ENCODE peak calls at places on chromosomes 6 and 20, in eight cellular contexts. S is adrenal gland, G is K562, B is heart left ventricle, L is sigmoid colon, A is lower leg skin, M is uterus, J is A549. H is an unnamed sample.

GRCh38 chr6:54892831-54893230 is 46.3 kb downstream of the FAM83B start:
- DNase-seq in S (no peak), G (no peak), B (no peak), L (no peak), A (no peak), M (no peak), J (peak), H (peak)

GRCh38 chr6:140319209-140319608 is 944.8 kb upstream of the CITED2 start:
- DNase-seq in S (no peak), G (no peak), B (no peak), L (no peak), A (no peak), M (no peak), J (no peak), H (no peak)

GRCh38 chr6:16313732-16314131 is 75.3 kb downstream of the GMPR start:
- DNase-seq in S (no peak), G (no peak), B (no peak), L (no peak), A (peak), M (no peak), J (no peak), H (no peak)

GRCh38 chr6:23412770-23413169 is 713.2 kb upstream of the NRSN1 start:
- DNase-seq in S (no peak), G (no peak), B (no peak), L (no peak), A (no peak), M (no peak), J (no peak), H (no peak)

GRCh38 chr20:45427236-45428149 is 11.6 kb downstream of the PIGT start:
- DNase-seq in S (no peak), G (peak), B (no peak), L (no peak), A (no peak), M (no peak), J (no peak), H (no peak)

GRCh38 chr20:38650010-38650409 is 48.4 kb downstream of the ARHGAP40 start:
- DNase-seq in S (no peak), G (no peak), B (no peak), L (no peak), A (no peak), M (no peak), J (no peak), H (peak)

GRCh38 chr20:24007758-24008157 is 19.2 kb upstream of the GGTLC1 start:
- DNase-seq in S (no peak), G (no peak), B (no peak), L (no peak), A (no peak), M (no peak), J (no peak), H (no peak)

GRCh38 chr6:21836772-21837460 is 243.4 kb downstream of the SOX4 start:
- DNase-seq in S (no peak), G (no peak), B (no peak), L (no peak), A (no peak), M (no peak), J (no peak), H (no peak)

GRCh38 chr6:137692806-137693205 is 174.3 kb upstream of the TNFAIP3 start:
- DNase-seq in S (no peak), G (no peak), B (no peak), L (no peak), A (no peak), M (no peak), J (no peak), H (no peak)

GRCh38 chr20:41862023-41862422 is 243.8 kb upstream of the CHD6 start:
- DNase-seq in S (no peak), G (no peak), B (no peak), L (no peak), A (no peak), M (no peak), J (no peak), H (peak)

GRCh38 chr20:33250666-33251065 is 14.9 kb downstream of the BPIFA1 start:
- DNase-seq in S (no peak), G (no peak), B (no peak), L (no peak), A (no peak), M (no peak), J (no peak), H (peak)

GRCh38 chr20:52888096-52888495 is 84.1 kb upstream of the TSHZ2 start:
- DNase-seq in S (no peak), G (no peak), B (no peak), L (no peak), A (no peak), M (no peak), J (no peak), H (no peak)

GRCh38 chr6:35637911-35638310 is 50.8 kb downstream of the FKBP5 start:
- DNase-seq in S (no peak), G (no peak), B (no peak), L (no peak), A (no peak), M (no peak), J (no peak), H (no peak)

GRCh38 chr6:55033021-55033546 is 141.2 kb upstream of the HCRTR2 start:
- DNase-seq in S (no peak), G (no peak), B (no peak), L (no peak), A (no peak), M (no peak), J (no peak), H (no peak)

GRCh38 chr20:19815553-19815991 is 57.5 kb downstream of the RIN2 start:
- DNase-seq in S (peak), G (no peak), B (peak), L (peak), A (no peak), M (no peak), J (peak), H (peak)

GRCh38 chr6:110951986-110952794 is 6.3 kb upstream of the GTF3C6 start:
- DNase-seq in S (no peak), G (no peak), B (no peak), L (no peak), A (no peak), M (no peak), J (peak), H (no peak)

GRCh38 chr6:53809691-53810090 is 14.9 kb downstream of the LRRC1 start:
- DNase-seq in S (no peak), G (no peak), B (no peak), L (no peak), A (no peak), M (no peak), J (no peak), H (no peak)

GRCh38 chr6:93447874-93448273 is 28.5 kb upstream of the EPHA7 start:
- DNase-seq in S (no peak), G (no peak), B (no peak), L (no peak), A (no peak), M (no peak), J (no peak), H (no peak)

GRCh38 chr6:137894779-137895385 is 27.8 kb downstream of the TNFAIP3 start:
- DNase-seq in S (no peak), G (no peak), B (no peak), L (no peak), A (no peak), M (no peak), J (no peak), H (peak)

GRCh38 chr20:35005463-35005961 is 49.8 kb downstream of the MYH7B start:
- DNase-seq in S (peak), G (no peak), B (peak), L (peak), A (peak), M (peak), J (no peak), H (no peak)

GRCh38 chr20:51249781-51250180 is 226.9 kb upstream of the KCNG1 start:
- DNase-seq in S (no peak), G (no peak), B (no peak), L (no peak), A (no peak), M (no peak), J (no peak), H (no peak)

GRCh38 chr6:18302561-18303439 is 38.5 kb upstream of the DEK start:
- DNase-seq in S (no peak), G (no peak), B (no peak), L (no peak), A (no peak), M (no peak), J (no peak), H (peak)

GRCh38 chr6:34531580-34532201 is 24.4 kb downstream of the SPDEF start:
- DNase-seq in S (peak), G (peak), B (peak), L (peak), A (no peak), M (peak), J (no peak), H (peak)

GRCh38 chr20:53104889-53105288 is 132.7 kb downstream of the TSHZ2 start:
- DNase-seq in S (no peak), G (no peak), B (no peak), L (no peak), A (no peak), M (no peak), J (no peak), H (no peak)

GRCh38 chr6:166206510-166207389 is 39.1 kb upstream of the TBXT start:
- DNase-seq in S (no peak), G (no peak), B (no peak), L (no peak), A (no peak), M (no peak), J (no peak), H (peak)

GRCh38 chr6:145034664-145035063 is 700.7 kb downstream of the EPM2A start:
- DNase-seq in S (no peak), G (no peak), B (no peak), L (no peak), A (no peak), M (no peak), J (no peak), H (no peak)

GRCh38 chr6:43747734-43748133 is 22.3 kb upstream of the VEGFA start:
- DNase-seq in S (peak), G (no peak), B (no peak), L (peak), A (peak), M (no peak), J (no peak), H (no peak)

GRCh38 chr6:17313971-17314370 is 32.8 kb downstream of the RBM24 start:
- DNase-seq in S (no peak), G (no peak), B (no peak), L (no peak), A (no peak), M (no peak), J (no peak), H (no peak)

GRCh38 chr6:5215799-5216198 is 45.0 kb downstream of the LYRM4 start:
- DNase-seq in S (no peak), G (no peak), B (no peak), L (no peak), A (no peak), M (no peak), J (no peak), H (no peak)

GRCh38 chr6:50849016-50849748 is 30.5 kb downstream of the TFAP2B start:
- DNase-seq in S (no peak), G (no peak), B (no peak), L (no peak), A (no peak), M (no peak), J (no peak), H (no peak)

GRCh38 chr6:135853227-135853626 is 1.7 kb downstream of the PDE7B start:
- DNase-seq in S (no peak), G (no peak), B (no peak), L (no peak), A (no peak), M (no peak), J (no peak), H (no peak)

GRCh38 chr6:22045261-22045912 is 251.4 kb downstream of the PRL start:
- DNase-seq in S (no peak), G (no peak), B (no peak), L (no peak), A (no peak), M (no peak), J (no peak), H (no peak)

GRCh38 chr6:52407467-52407866 is 12.7 kb upstream of the EFHC1 start:
- DNase-seq in S (peak), G (peak), B (no peak), L (no peak), A (no peak), M (no peak), J (peak), H (peak)

GRCh38 chr20:18058661-18059467 is 1.1 kb upstream of the OVOL2 start:
- DNase-seq in S (no peak), G (no peak), B (no peak), L (no peak), A (no peak), M (no peak), J (no peak), H (peak)
- TF ChIP-seq POLR2A in S (no peak), G (no peak), B (no peak), L (no peak), A (no peak), M (no peak), J (no peak), H (no peak)

GRCh38 chr6:169859978-169860703 is 108.7 kb downstream of the ERMARD start:
- DNase-seq in S (no peak), G (no peak), B (peak), L (no peak), A (no peak), M (no peak), J (no peak), H (no peak)
- H3K4me3 ChIP-seq in S (no peak), G (no peak), B (no peak), L (no peak), A (no peak), M (no peak), J (no peak), H (no peak)

GRCh38 chr6:142648526-142648925 is 296.4 kb downstream of the HIVEP2 start:
- DNase-seq in S (no peak), G (no peak), B (no peak), L (no peak), A (no peak), M (no peak), J (no peak), H (no peak)

GRCh38 chr6:142659661-142660060 is 285.3 kb downstream of the HIVEP2 start:
- DNase-seq in S (no peak), G (no peak), B (no peak), L (no peak), A (no peak), M (no peak), J (no peak), H (no peak)

DNA sequence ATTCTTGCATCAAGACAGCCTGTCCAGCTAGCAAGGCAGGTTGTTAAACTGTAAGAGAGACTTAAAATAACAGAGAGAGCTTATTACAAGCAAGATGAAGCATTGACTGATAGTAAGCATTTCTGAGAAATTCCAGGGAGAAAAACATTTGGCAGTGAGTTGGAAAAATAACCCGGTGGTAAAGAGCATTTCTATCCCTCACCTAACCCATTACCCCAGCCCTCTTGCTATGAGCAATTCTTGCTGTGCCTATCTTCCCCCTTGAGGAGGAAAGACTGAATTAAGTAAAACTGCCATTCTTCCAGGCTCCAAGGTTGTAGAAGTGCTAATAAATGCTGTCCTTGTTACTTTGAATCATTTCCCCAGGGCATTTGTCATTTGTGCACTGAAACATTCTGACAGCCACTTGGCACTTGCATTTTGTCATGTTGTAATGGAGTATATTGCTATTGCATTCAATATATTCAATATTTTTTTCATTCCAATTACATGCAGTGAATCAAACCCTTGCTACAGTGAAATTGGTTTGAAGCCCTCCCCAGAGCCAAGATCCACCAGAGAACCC is 291.2 kb downstream of the HIVEP2 start:
- DNase-seq in S (no peak), G (no peak), B (no peak), L (no peak), A (no peak), M (no peak), J (no peak), H (no peak)
- TF ChIP-seq POLR2A in S (no peak), G (no peak), B (no peak), L (no peak), A (no peak), M (no peak), J (no peak), H (no peak)

DNA sequence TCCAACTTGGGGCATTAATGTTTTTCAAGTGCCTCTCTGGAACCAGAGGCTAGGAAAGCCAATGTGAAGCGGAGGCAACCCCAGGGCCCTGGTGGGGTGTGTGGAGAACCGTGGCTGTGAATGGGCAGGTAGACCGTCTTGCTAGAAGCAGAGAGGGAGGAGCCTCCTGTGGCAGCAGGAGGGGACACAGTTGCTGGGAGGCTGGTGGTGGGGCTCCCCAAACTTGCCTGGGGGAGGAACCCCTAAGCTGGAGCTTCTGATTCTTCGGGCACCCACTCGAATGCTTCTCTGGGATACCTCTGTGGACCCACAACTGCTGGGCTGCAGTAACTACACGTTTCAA is 65.3 kb upstream of the APCDD1L start:
- DNase-seq in S (no peak), G (no peak), B (no peak), L (peak), A (peak), M (no peak), J (no peak), H (no peak)
- H3K4me3 ChIP-seq in S (no peak), G (no peak), B (no peak), L (no peak), A (no peak), M (no peak), J (no peak), H (no peak)

DNA sequence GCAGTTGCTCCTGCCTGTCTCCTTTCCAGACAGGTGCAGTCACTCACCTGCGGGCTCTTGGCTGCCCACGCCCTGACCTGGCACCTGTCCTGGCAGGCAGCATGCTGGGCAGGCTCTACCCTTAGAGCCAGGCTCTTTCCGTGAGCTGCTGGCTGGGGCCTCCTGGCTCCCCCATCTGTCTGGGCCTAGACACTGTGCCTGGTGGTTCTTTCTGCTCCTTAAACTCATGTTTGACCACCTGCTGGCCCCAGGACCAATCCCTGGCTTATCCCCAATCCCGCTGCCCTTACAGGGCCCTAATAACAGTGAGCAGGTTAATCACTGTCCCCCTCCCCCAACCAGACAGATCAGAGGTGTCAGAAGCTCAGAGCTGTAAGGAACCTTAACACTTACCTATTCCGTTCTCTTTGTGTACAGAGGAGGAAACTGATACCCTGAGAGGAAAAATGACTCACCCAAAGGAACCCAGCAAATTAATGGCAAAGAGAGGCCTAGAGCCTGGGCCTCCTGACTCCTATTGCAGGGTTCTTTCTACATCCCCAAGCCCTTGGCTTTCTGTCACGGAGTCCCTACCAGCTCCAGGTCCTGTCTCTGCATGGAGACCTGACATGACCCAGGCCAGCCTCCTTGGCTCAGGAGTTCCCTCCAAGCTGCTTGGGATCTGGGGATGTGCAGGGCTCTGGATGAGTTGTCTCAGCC is 54.7 kb downstream of the RAB44 start:
- DNase-seq in S (no peak), G (no peak), B (no peak), L (no peak), A (no peak), M (no peak), J (no peak), H (no peak)
- TF ChIP-seq POLR2A in S (no peak), G (no peak), B (no peak), L (no peak), A (no peak), M (no peak), J (no peak), H (no peak)

GRCh38 chr20:54255157-54255556 is 47.3 kb downstream of the PFDN4 start:
- DNase-seq in S (no peak), G (no peak), B (no peak), L (no peak), A (no peak), M (no peak), J (no peak), H (no peak)
- H3K4me3 ChIP-seq in S (no peak), G (no peak), B (no peak), L (no peak), A (no peak), M (no peak), J (no peak), H (no peak)

DNA sequence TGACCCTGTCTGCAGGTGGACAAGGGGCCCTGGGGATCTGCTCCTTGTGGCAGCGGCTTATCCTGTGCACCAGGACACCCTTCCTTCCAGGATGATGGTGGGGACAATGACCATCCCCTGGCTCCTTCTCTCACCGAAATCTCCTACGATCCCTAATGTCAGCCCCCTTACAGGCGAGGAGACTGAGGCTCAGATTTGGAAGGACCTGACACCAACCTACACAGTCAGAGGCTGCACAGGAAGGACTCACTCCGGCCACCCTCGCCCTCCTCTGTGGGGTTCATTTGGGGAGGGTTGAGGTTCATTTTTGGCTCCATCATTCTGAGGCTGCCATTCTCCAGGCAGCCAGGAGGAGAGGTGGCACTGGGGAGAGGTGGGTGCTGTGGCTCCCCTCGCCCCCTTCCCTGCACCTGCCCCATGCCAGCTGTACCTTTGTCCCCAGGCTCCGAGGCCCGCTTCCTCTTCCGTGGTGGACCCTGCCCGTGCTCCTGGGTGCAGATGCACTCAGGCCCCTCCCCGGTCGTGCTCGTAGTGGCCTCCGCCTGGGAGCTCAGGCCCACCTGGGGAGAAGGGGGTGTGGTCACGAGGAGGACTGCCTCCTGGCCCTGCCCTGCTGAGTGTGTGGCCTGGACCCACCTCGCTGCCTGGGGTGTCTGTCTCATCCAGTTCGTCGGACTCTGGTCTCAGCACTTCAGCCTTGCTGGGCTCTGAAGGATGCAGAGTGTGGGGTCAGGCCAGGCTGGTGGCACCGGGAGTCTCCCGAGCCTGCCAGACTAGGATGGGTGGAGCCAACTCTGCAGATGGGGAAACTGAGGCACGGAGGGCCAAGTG is 5.3 kb upstream of the CABLES2 start:
- DNase-seq in S (no peak), G (peak), B (no peak), L (no peak), A (no peak), M (no peak), J (no peak), H (no peak)
- TF ChIP-seq POLR2A in S (no peak), G (no peak), B (no peak), L (peak), A (no peak), M (no peak), J (no peak), H (no peak)

GRCh38 chr20:54909702-54910101 is 434.3 kb downstream of the DOK5 start:
- DNase-seq in S (no peak), G (no peak), B (no peak), L (no peak), A (no peak), M (no peak), J (no peak), H (no peak)
- H3K4me3 ChIP-seq in S (no peak), G (no peak), B (no peak), L (no peak), A (no peak), M (no peak), J (no peak), H (no peak)

GRCh38 chr6:157763129-157763893 is 59.7 kb upstream of the SNX9 start:
- DNase-seq in S (peak), G (peak), B (peak), L (peak), A (peak), M (peak), J (peak), H (no peak)
- TF ChIP-seq POLR2A in S (no peak), G (no peak), B (no peak), L (no peak), A (no peak), M (no peak), J (no peak), H (no peak)

H was measured in NB4.